ENCODE peak calls at places on chromosomes 3 and 15, in four cellular contexts. W, U, S and Y are unnamed samples.

GRCh38 chr3:165855581-165855980 is 18.4 kb upstream of the BCHE start:
- DNase-seq in U (no peak), S (no peak), W (no peak), Y (no peak)

GRCh38 chr3:73520931-73521461 is 103.7 kb downstream of the PDZRN3 start:
- DNase-seq in W (no peak), S (no peak), U (no peak), Y (no peak)

GRCh38 chr15:93291380-93291779 is 202.4 kb upstream of the RGMA start:
- DNase-seq in W (no peak), U (peak), S (no peak), Y (no peak)

GRCh38 chr3:197076446-197076845 is 46.8 kb upstream of the MELTF start:
- DNase-seq in W (no peak), U (no peak), S (no peak), Y (no peak)

GRCh38 chr3:158569717-158570244 is 1.2 kb upstream of the MLF1 start:
- DNase-seq in S (no peak), U (no peak), W (no peak), Y (no peak)

GRCh38 chr3:129014793-129015345 is 13.8 kb downstream of the EFCC1 start:
- DNase-seq in U (no peak), S (no peak), W (no peak), Y (no peak)

GRCh38 chr15:69807752-69808151 is 290.0 kb downstream of the TLE3 start:
- DNase-seq in W (peak), S (peak), U (no peak), Y (peak)

GRCh38 chr3:45777111-45777752 is 19.1 kb downstream of the SLC6A20 start:
- DNase-seq in W (no peak), S (no peak), U (no peak), Y (no peak)

GRCh38 chr15:43911235-43911661 is 84.4 kb downstream of the WDR76 start:
- DNase-seq in S (peak), W (no peak), U (no peak), Y (peak)

GRCh38 chr3:179887566-179887965 is 149.2 kb downstream of the PEX5L start:
- DNase-seq in U (no peak), S (no peak), W (no peak), Y (no peak)

GRCh38 chr15:77513226-77513625 is 92.5 kb downstream of the HMG20A start:
- DNase-seq in W (no peak), U (no peak), S (no peak), Y (no peak)

GRCh38 chr3:49199900-49200281 is 28.5 kb downstream of the KLHDC8B start:
- DNase-seq in W (no peak), U (no peak), S (no peak), Y (no peak)

GRCh38 chr3:25962255-25962654 is 172.4 kb downstream of the OXSM start:
- DNase-seq in W (peak), S (peak), U (no peak), Y (no peak)

GRCh38 chr3:105809204-105809893 is 59.5 kb downstream of the CBLB start:
- DNase-seq in U (no peak), S (no peak), W (no peak), Y (no peak)

GRCh38 chr15:100802421-100803157 is 77.0 kb upstream of the ALDH1A3 start:
- DNase-seq in S (no peak), U (no peak), W (no peak), Y (no peak)

GRCh38 chr15:67120839-67121540 is 55.6 kb downstream of the SMAD3 start:
- DNase-seq in S (peak), U (no peak), W (peak), Y (no peak)

GRCh38 chr3:87317779-87318178 is 41.4 kb upstream of the POU1F1 start:
- DNase-seq in W (no peak), S (no peak), U (no peak), Y (no peak)

GRCh38 chr3:197511130-197511529 is 44.6 kb downstream of the BDH1 start:
- DNase-seq in S (no peak), W (no peak), U (no peak), Y (peak)

GRCh38 chr15:97301166-97301565 is 659.3 kb upstream of the ARRDC4 start:
- DNase-seq in W (no peak), S (no peak), U (no peak), Y (no peak)

GRCh38 chr15:73539726-73540125 is 93.5 kb downstream of the NPTN start:
- DNase-seq in W (no peak), U (no peak), S (no peak), Y (no peak)

GRCh38 chr15:101536875-101537405 is 47.4 kb upstream of the PCSK6 start:
- DNase-seq in S (no peak), U (peak), W (no peak), Y (no peak)

GRCh38 chr15:88894819-88895767 is at the start of gene HAPLN3:
- DNase-seq in S (peak), U (peak), W (peak), Y (no peak)

GRCh38 chr15:80974914-80975313 is 14.7 kb downstream of the MESD start:
- DNase-seq in W (no peak), U (no peak), S (no peak), Y (no peak)

GRCh38 chr15:74347757-74348250 is 19.6 kb downstream of the CYP11A1 start:
- DNase-seq in W (no peak), S (no peak), U (no peak), Y (no peak)

GRCh38 chr15:39594056-39594763 is 13.3 kb downstream of the THBS1 start:
- DNase-seq in U (no peak), S (no peak), W (peak), Y (no peak)